ENCODE peak calls at places on chromosomes 13 and 19, in six cellular contexts. K is right cardiac atrium, M is activated T-cell treated with anti-CD3 and anti-CD28 coated beads for 1 hour, D is GM12892, E is GM04503, F is lower lobe of right lung. W is an unnamed sample.
A peak's percentile ranks its signal among the peaks of the same experiment; 100 is the strongest.

GRCh38 chr19:1540353-1540925 is 16.6 kb downstream of the PLK5 start:
- DNase-seq in D (no peak), M (no peak), F (no peak), E (no peak), K (peak; percentile 74), W (no peak)

GRCh38 chr19:53844849-53845246 is 20.7 kb upstream of the NLRP12 start:
- DNase-seq in F (peak; percentile 64), E (no peak), K (no peak), D (no peak), M (no peak), W (no peak)

GRCh38 chr13:83499286-83499685 is 383.0 kb downstream of the SLITRK1 start:
- DNase-seq in M (no peak), F (no peak), D (no peak), K (no peak), E (no peak), W (no peak)

GRCh38 chr19:18674616-18675015 is 8.9 kb upstream of the CRTC1 start:
- DNase-seq in M (no peak), F (no peak), D (no peak), K (peak; percentile 82), E (no peak), W (no peak)

GRCh38 chr13:43776680-43777079 is 10.1 kb downstream of the ENOX1 start:
- DNase-seq in K (no peak), F (no peak), E (no peak), M (no peak), D (no peak), W (no peak)

GRCh38 chr13:33367931-33368330 is 82.4 kb upstream of the STARD13 start:
- DNase-seq in M (no peak), D (no peak), E (no peak), F (no peak), K (no peak), W (no peak)

GRCh38 chr19:632228-633067 is 889 bp downstream of the POLRMT start:
- DNase-seq in F (peak; percentile 73), D (peak; percentile 88), E (no peak), K (peak; percentile 72), M (no peak), W (peak; percentile 2)

GRCh38 chr19:4310247-4311121 is 6.1 kb downstream of the FSD1 start:
- DNase-seq in F (no peak), K (no peak), M (no peak), E (no peak), D (no peak), W (no peak)

GRCh38 chr13:95677564-95678386 is 836 bp downstream of the DNAJC3 start:
- DNase-seq in F (no peak), K (peak; percentile 85), E (no peak), D (no peak), M (no peak), W (no peak)

GRCh38 chr13:22562116-22562515 is 618.7 kb upstream of the SGCG start:
- DNase-seq in E (no peak), D (no peak), K (no peak), F (no peak), M (no peak), W (no peak)

GRCh38 chr19:6465663-6466062 is 1.6 kb downstream of the CRB3 start:
- DNase-seq in M (no peak), F (no peak), E (no peak), D (no peak), K (no peak), W (no peak)

GRCh38 chr13:50080158-50080855 is 65.1 kb downstream of the KCNRG start:
- DNase-seq in D (no peak), F (no peak), K (peak; percentile 37), E (no peak), M (peak; percentile 1), W (no peak)

GRCh38 chr19:37309834-37310575 is 60.9 kb upstream of the ZNF527 start:
- DNase-seq in M (no peak), F (no peak), K (no peak), E (no peak), D (no peak), W (no peak)

GRCh38 chr13:33799950-33800592 is 17.9 kb upstream of the RFC3 start:
- DNase-seq in D (no peak), K (no peak), F (no peak), E (no peak), M (no peak), W (no peak)

GRCh38 chr13:90103099-90103784 is 1244.2 kb upstream of the MIR17HG start:
- DNase-seq in E (no peak), K (peak; percentile 41), M (no peak), F (peak; percentile 21), D (no peak), W (no peak)

GRCh38 chr19:29596080-29596479 is 10.0 kb upstream of the POP4 start:
- DNase-seq in E (no peak), M (no peak), D (no peak), F (no peak), K (no peak), W (no peak)

GRCh38 chr13:22114630-22115311 is 443.9 kb downstream of the FGF9 start:
- DNase-seq in F (peak; percentile 60), M (no peak), D (peak; percentile 44), K (no peak), E (no peak), W (no peak)

GRCh38 chr13:113049981-113050380 is 55.6 kb upstream of the F7 start:
- DNase-seq in F (peak; percentile 6), M (no peak), D (no peak), E (peak; percentile 4), K (no peak), W (no peak)

GRCh38 chr13:20069956-20070355 is 90.9 kb downstream of the GJA3 start:
- DNase-seq in E (no peak), D (no peak), M (no peak), K (no peak), F (no peak), W (no peak)

GRCh38 chr13:94765814-94766213 is 53.5 kb upstream of the SOX21 start:
- DNase-seq in K (no peak), E (no peak), F (no peak), M (no peak), D (no peak), W (no peak)

GRCh38 chr19:58558066-58558622 is at the start of gene UBE2M:
- DNase-seq in D (no peak), F (peak; percentile 83), K (peak; percentile 95), M (no peak), E (no peak), W (no peak)

GRCh38 chr19:15672580-15673175 is at the start of gene CYP4F12:
- DNase-seq in E (no peak), M (peak; percentile 12), K (peak; percentile 96), D (no peak), F (peak; percentile 79), W (no peak)